ENCODE peak calls at places on chromosomes 6 and 20, in ten cellular contexts. S is GM20000; W is Right ventricle myocardium superior; I is GM04504; X is HL-60; B is stimulated activated CD8-positive, alpha-beta memory T cell treated with anti-CD3 and anti-CD28 coated beads, Interleukin-2, amount 100 ng/mL, for 1 hour; C is fibroblast of pulmonary artery; K is osteoblast; G is mammary epithelial cell; N is nucleus accumbens. R is an unnamed sample.

GRCh38 chr6:16086970-16087369 is 41.9 kb upstream of the MYLIP start:
- DNase-seq in S (no peak), W (no peak), I (no peak), X (no peak), B (no peak), C (no peak), K (no peak), G (no peak), N (no peak), R (no peak)

GRCh38 chr6:113219783-113220182 is 637.4 kb upstream of the MARCKS start:
- DNase-seq in S (no peak), W (no peak), I (no peak), X (peak), B (no peak), C (no peak), K (no peak), G (no peak), N (no peak), R (no peak)

GRCh38 chr6:139587469-139587868 is 213.0 kb upstream of the CITED2 start:
- DNase-seq in S (no peak), W (no peak), I (peak), X (no peak), B (no peak), C (peak), K (no peak), G (peak), N (no peak), R (peak)

GRCh38 chr20:43938017-43938655 is 23.5 kb downstream of the TOX2 start:
- DNase-seq in S (no peak), W (no peak), I (no peak), X (no peak), B (no peak), C (no peak), K (no peak), G (no peak), N (no peak), R (no peak)

GRCh38 chr6:69957990-69958559 is 91.7 kb downstream of the COL19A1 start:
- DNase-seq in S (no peak), W (no peak), I (no peak), X (no peak), B (no peak), C (peak), K (no peak), G (no peak), N (no peak), R (no peak)

GRCh38 chr6:48928937-48929336 is 534.1 kb downstream of the MMUT start:
- DNase-seq in S (no peak), W (no peak), I (no peak), X (no peak), B (no peak), C (no peak), K (no peak), G (no peak), N (no peak), R (no peak)

GRCh38 chr6:168096271-168096764 is 17.3 kb upstream of the FRMD1 start:
- DNase-seq in S (no peak), W (peak), I (no peak), X (no peak), B (no peak), C (no peak), K (peak), G (no peak), N (no peak), R (no peak)

GRCh38 chr6:154510144-154510905 is at the start of gene CNKSR3:
- DNase-seq in S (peak), W (peak), I (peak), X (peak), B (no peak), C (peak), K (peak), G (peak), N (peak), R (peak)

GRCh38 chr20:63496404-63497120 is 2.3 kb downstream of the EEF1A2 start:
- DNase-seq in S (no peak), W (peak), I (no peak), X (no peak), B (no peak), C (no peak), K (peak), G (no peak), N (no peak), R (no peak)

GRCh38 chr6:29005183-29005885 is at the start of gene ZNF311:
- DNase-seq in S (no peak), W (peak), I (no peak), X (peak), B (no peak), C (peak), K (peak), G (peak), N (peak), R (no peak)

GRCh38 chr6:98566126-98566525 is 268.2 kb upstream of the POU3F2 start:
- DNase-seq in S (no peak), W (no peak), I (no peak), X (no peak), B (no peak), C (no peak), K (no peak), G (no peak), N (peak), R (no peak)

GRCh38 chr6:37311666-37312473 is 41.9 kb upstream of the RNF8 start:
- DNase-seq in S (no peak), W (no peak), I (no peak), X (no peak), B (no peak), C (peak), K (peak), G (no peak), N (no peak), R (no peak)

GRCh38 chr20:20395856-20396600 is 28.1 kb downstream of the INSM1 start:
- DNase-seq in S (no peak), W (no peak), I (no peak), X (no peak), B (no peak), C (no peak), K (no peak), G (no peak), N (no peak), R (no peak)

GRCh38 chr6:143236151-143236788 is 175.6 kb downstream of the AIG1 start:
- DNase-seq in S (no peak), W (no peak), I (peak), X (no peak), B (no peak), C (no peak), K (no peak), G (no peak), N (no peak), R (no peak)

GRCh38 chr6:163189609-163190008 is 224.9 kb upstream of the QKI start:
- DNase-seq in S (no peak), W (no peak), I (no peak), X (no peak), B (no peak), C (no peak), K (no peak), G (no peak), N (peak), R (no peak)

GRCh38 chr6:119511024-119511423 is 161.5 kb upstream of the MAN1A1 start:
- DNase-seq in S (no peak), W (no peak), I (no peak), X (no peak), B (no peak), C (no peak), K (no peak), G (no peak), N (no peak), R (no peak)

GRCh38 chr20:51116765-51117686 is 94.1 kb upstream of the KCNG1 start:
- DNase-seq in S (no peak), W (no peak), I (no peak), X (no peak), B (no peak), C (no peak), K (no peak), G (no peak), N (no peak), R (no peak)